ENCODE peak calls at places on chromosome 15, in seven cellular contexts. R is GOT3; B is activated effector memory CD4-positive, alpha-beta T cell treated with anti-CD3 and anti-CD28 coated beads, Interleukin-2, amount 50 U/mL, for 16 hours; D is AG09309; Y is NCI-H1092; O is IMR-90; J is AG08395. C is an unnamed sample.

GRCh38 chr15:100043069-100043641 is 298.6 kb downstream of the ADAMTS17 start:
- DNase-seq in R (no peak), B (no peak), D (peak), Y (no peak), O (peak), J (peak), C (no peak)

GRCh38 chr15:60840703-60841411 is 361.9 kb upstream of the ICE2 start:
- DNase-seq in R (no peak), B (peak), D (no peak), Y (no peak), O (no peak), J (no peak), C (no peak)

GRCh38 chr15:43625086-43625485 is 6.5 kb upstream of the STRC start:
- DNase-seq in R (no peak), B (no peak), D (no peak), Y (no peak), O (no peak), J (no peak), C (no peak)

GRCh38 chr15:38299216-38299615 is 46.6 kb downstream of the SPRED1 start:
- DNase-seq in R (no peak), B (no peak), D (no peak), Y (no peak), O (peak), J (peak), C (no peak)

GRCh38 chr15:68781766-68782588 is 38.7 kb downstream of the ANP32A start:
- DNase-seq in R (no peak), B (no peak), D (no peak), Y (no peak), O (no peak), J (no peak), C (peak)

GRCh38 chr15:31551323-31551722 is 224.7 kb downstream of the KLF13 start:
- DNase-seq in R (no peak), B (no peak), D (no peak), Y (no peak), O (no peak), J (no peak), C (no peak)

GRCh38 chr15:27977656-27978055 is 121.5 kb downstream of the OCA2 start:
- DNase-seq in R (no peak), B (no peak), D (no peak), Y (no peak), O (no peak), J (no peak), C (no peak)

GRCh38 chr15:27077790-27078189 is 106.8 kb downstream of the GABRG3 start:
- DNase-seq in R (no peak), B (no peak), D (no peak), Y (no peak), O (no peak), J (no peak), C (no peak)

GRCh38 chr15:40746916-40747418 is 8.1 kb downstream of the RMDN3 start:
- DNase-seq in R (no peak), B (no peak), D (peak), Y (no peak), O (peak), J (peak), C (no peak)

GRCh38 chr15:33292718-33293307 is 18.0 kb upstream of the RYR3 start:
- DNase-seq in R (no peak), B (peak), D (no peak), Y (peak), O (peak), J (peak), C (no peak)

GRCh38 chr15:68211656-68212320 is 6.7 kb upstream of the CALML4 start:
- DNase-seq in R (no peak), B (peak), D (no peak), Y (no peak), O (no peak), J (no peak), C (no peak)

GRCh38 chr15:57340673-57341259 is 35.5 kb upstream of the CGNL1 start:
- DNase-seq in R (no peak), B (peak), D (no peak), Y (no peak), O (peak), J (peak), C (no peak)

GRCh38 chr15:23497710-23498111 is 50.7 kb upstream of the GOLGA6L2 start:
- DNase-seq in R (no peak), B (no peak), D (no peak), Y (no peak), O (no peak), J (peak), C (no peak)

GRCh38 chr15:52234596-52235541 is 43.7 kb upstream of the GNB5 start:
- DNase-seq in R (no peak), B (peak), D (no peak), Y (no peak), O (no peak), J (no peak), C (peak)

GRCh38 chr15:54840999-54841398 is 355.7 kb downstream of the RSL24D1 start:
- DNase-seq in R (no peak), B (no peak), D (no peak), Y (no peak), O (no peak), J (no peak), C (no peak)

GRCh38 chr15:44598892-44599291 is 61.9 kb downstream of the EIF3J start:
- DNase-seq in R (no peak), B (no peak), D (no peak), Y (no peak), O (peak), J (no peak), C (no peak)

GRCh38 chr15:78917888-78918287 is 27.0 kb downstream of the CTSH start:
- DNase-seq in R (no peak), B (no peak), D (no peak), Y (no peak), O (no peak), J (no peak), C (no peak)

GRCh38 chr15:75597667-75598341 is 18.7 kb upstream of the PTPN9 start:
- DNase-seq in R (no peak), B (peak), D (no peak), Y (no peak), O (no peak), J (peak), C (no peak)

GRCh38 chr15:58257776-58258325 is 119.7 kb downstream of the AQP9 start:
- DNase-seq in R (no peak), B (no peak), D (no peak), Y (no peak), O (no peak), J (no peak), C (no peak)

GRCh38 chr15:93088200-93088980 is 621 bp downstream of the RGMA start:
- DNase-seq in R (no peak), B (peak), D (no peak), Y (no peak), O (no peak), J (peak), C (peak)

GRCh38 chr15:89836255-89837133 is 21.8 kb upstream of the ANPEP start:
- DNase-seq in R (no peak), B (no peak), D (peak), Y (no peak), O (peak), J (peak), C (no peak)

GRCh38 chr15:33985287-33985686 is 17.0 kb downstream of the CHRM5 start:
- DNase-seq in R (no peak), B (no peak), D (peak), Y (no peak), O (peak), J (peak), C (no peak)

GRCh38 chr15:41777421-41777973 is 3.2 kb downstream of the MAPKBP1 start:
- DNase-seq in R (no peak), B (no peak), D (no peak), Y (no peak), O (peak), J (no peak), C (no peak)

GRCh38 chr15:31161990-31162389 is 60.5 kb upstream of the TRPM1 start:
- DNase-seq in R (no peak), B (no peak), D (no peak), Y (no peak), O (no peak), J (no peak), C (no peak)

GRCh38 chr15:28901987-28902745 is 16.4 kb downstream of the APBA2 start:
- DNase-seq in R (no peak), B (peak), D (no peak), Y (no peak), O (no peak), J (no peak), C (no peak)

GRCh38 chr15:57537072-57537471 is 54.6 kb upstream of the MYZAP start:
- DNase-seq in R (peak), B (no peak), D (peak), Y (peak), O (peak), J (peak), C (peak)

GRCh38 chr15:58415636-58416035 is 16.2 kb upstream of the LIPC start:
- DNase-seq in R (no peak), B (no peak), D (no peak), Y (no peak), O (no peak), J (no peak), C (no peak)

GRCh38 chr15:29870495-29871151 is 48.4 kb upstream of the TJP1 start:
- DNase-seq in R (no peak), B (no peak), D (no peak), Y (peak), O (no peak), J (no peak), C (no peak)

GRCh38 chr15:64806509-64806908 is 18.9 kb downstream of the PIF1 start:
- DNase-seq in R (no peak), B (no peak), D (no peak), Y (no peak), O (no peak), J (no peak), C (no peak)

GRCh38 chr15:66638377-66638776 is 63.7 kb upstream of the SMAD6 start:
- DNase-seq in R (no peak), B (no peak), D (no peak), Y (no peak), O (no peak), J (no peak), C (no peak)

GRCh38 chr15:93800805-93801204 is 430.6 kb upstream of the MCTP2 start:
- DNase-seq in R (no peak), B (no peak), D (no peak), Y (no peak), O (no peak), J (no peak), C (no peak)

GRCh38 chr15:98983333-98983732 is 24.3 kb downstream of the PGPEP1L start:
- DNase-seq in R (no peak), B (no peak), D (peak), Y (peak), O (peak), J (peak), C (no peak)

GRCh38 chr15:83571820-83572707 is 81.9 kb upstream of the ADAMTSL3 start:
- DNase-seq in R (no peak), B (no peak), D (peak), Y (no peak), O (peak), J (peak), C (no peak)

GRCh38 chr15:100101389-100102089 is 240.2 kb downstream of the ADAMTS17 start:
- DNase-seq in R (no peak), B (peak), D (no peak), Y (no peak), O (no peak), J (no peak), C (no peak)

GRCh38 chr15:25670025-25670554 is 193.0 kb downstream of the ATP10A start:
- DNase-seq in R (no peak), B (no peak), D (no peak), Y (peak), O (peak), J (peak), C (peak)

GRCh38 chr15:77034620-77035467 is 36.1 kb downstream of the TSPAN3 start:
- DNase-seq in R (no peak), B (peak), D (no peak), Y (no peak), O (no peak), J (peak), C (peak)

GRCh38 chr15:35998637-35999036 is 452.7 kb upstream of the DPH6 start:
- DNase-seq in R (no peak), B (no peak), D (no peak), Y (no peak), O (no peak), J (no peak), C (no peak)

C was measured in kidney.